ENCODE peak calls at places on chromosomes 5 and 9, in nine cellular contexts. One of them, this sample, is unnamed.
A peak's percentile ranks its signal among the peaks of the same experiment; 100 is the strongest.

GRCh38 chr9:34714007-34714406 is 4.1 kb upstream of the CCL21 start:
- DNase-seq in substantia nigra: no peak
- DNase-seq in AG10803: no peak
- DNase-seq in mesendoderm: no peak
- DNase-seq in amniotic stem cell: no peak
- DNase-seq in stomach: peak; percentile 38
- DNase-seq in PC-9: no peak
- DNase-seq in stimulated activated CD4-positive, alpha-beta T cell treated with anti-CD3 and anti-CD28 coated beads, Interleukin-4, amount 100 ng/mL, for 1 hour: no peak
- DNase-seq in activated CD8-positive, alpha-beta memory T cell treated with anti-CD3 and anti-CD28 coated beads for 4 hours: no peak
- DNase-seq in this sample: no peak

GRCh38 chr5:147558826-147559225 is 49.0 kb upstream of the DPYSL3 start:
- DNase-seq in PC-9: no peak
- DNase-seq in stimulated activated CD4-positive, alpha-beta T cell treated with anti-CD3 and anti-CD28 coated beads, Interleukin-4, amount 100 ng/mL, for 1 hour: no peak
- DNase-seq in activated CD8-positive, alpha-beta memory T cell treated with anti-CD3 and anti-CD28 coated beads for 4 hours: no peak
- DNase-seq in mesendoderm: peak; percentile 72
- DNase-seq in AG10803: peak; percentile 82
- DNase-seq in amniotic stem cell: no peak
- DNase-seq in stomach: no peak
- DNase-seq in substantia nigra: no peak
- DNase-seq in this sample: peak; percentile 67

GRCh38 chr9:73536403-73536802 is 384.7 kb downstream of the ANXA1 start:
- DNase-seq in amniotic stem cell: no peak
- DNase-seq in AG10803: no peak
- DNase-seq in PC-9: no peak
- DNase-seq in activated CD8-positive, alpha-beta memory T cell treated with anti-CD3 and anti-CD28 coated beads for 4 hours: no peak
- DNase-seq in mesendoderm: peak; percentile 13
- DNase-seq in stimulated activated CD4-positive, alpha-beta T cell treated with anti-CD3 and anti-CD28 coated beads, Interleukin-4, amount 100 ng/mL, for 1 hour: no peak
- DNase-seq in substantia nigra: no peak
- DNase-seq in stomach: no peak
- DNase-seq in this sample: no peak

GRCh38 chr5:175709276-175709781 is 51.5 kb downstream of the HRH2 start:
- DNase-seq in stimulated activated CD4-positive, alpha-beta T cell treated with anti-CD3 and anti-CD28 coated beads, Interleukin-4, amount 100 ng/mL, for 1 hour: no peak
- DNase-seq in activated CD8-positive, alpha-beta memory T cell treated with anti-CD3 and anti-CD28 coated beads for 4 hours: no peak
- DNase-seq in amniotic stem cell: no peak
- DNase-seq in substantia nigra: no peak
- DNase-seq in AG10803: no peak
- DNase-seq in PC-9: no peak
- DNase-seq in stomach: peak; percentile 24
- DNase-seq in mesendoderm: no peak
- DNase-seq in this sample: no peak

GRCh38 chr5:159850192-159850573 is 66.1 kb upstream of the ADRA1B start:
- DNase-seq in stomach: no peak
- DNase-seq in AG10803: peak; percentile 79
- DNase-seq in stimulated activated CD4-positive, alpha-beta T cell treated with anti-CD3 and anti-CD28 coated beads, Interleukin-4, amount 100 ng/mL, for 1 hour: no peak
- DNase-seq in PC-9: peak; percentile 95
- DNase-seq in amniotic stem cell: no peak
- DNase-seq in mesendoderm: no peak
- DNase-seq in activated CD8-positive, alpha-beta memory T cell treated with anti-CD3 and anti-CD28 coated beads for 4 hours: no peak
- DNase-seq in substantia nigra: no peak
- DNase-seq in this sample: no peak

GRCh38 chr9:27349681-27350080 is 52.7 kb upstream of the EQTN start:
- DNase-seq in AG10803: no peak
- DNase-seq in stimulated activated CD4-positive, alpha-beta T cell treated with anti-CD3 and anti-CD28 coated beads, Interleukin-4, amount 100 ng/mL, for 1 hour: no peak
- DNase-seq in stomach: no peak
- DNase-seq in PC-9: no peak
- DNase-seq in activated CD8-positive, alpha-beta memory T cell treated with anti-CD3 and anti-CD28 coated beads for 4 hours: no peak
- DNase-seq in mesendoderm: no peak
- DNase-seq in amniotic stem cell: no peak
- DNase-seq in substantia nigra: no peak
- DNase-seq in this sample: no peak

GRCh38 chr5:66877843-66878242 is 281.6 kb downstream of the MAST4 start:
- DNase-seq in stomach: no peak
- DNase-seq in substantia nigra: no peak
- DNase-seq in activated CD8-positive, alpha-beta memory T cell treated with anti-CD3 and anti-CD28 coated beads for 4 hours: no peak
- DNase-seq in mesendoderm: no peak
- DNase-seq in AG10803: no peak
- DNase-seq in stimulated activated CD4-positive, alpha-beta T cell treated with anti-CD3 and anti-CD28 coated beads, Interleukin-4, amount 100 ng/mL, for 1 hour: no peak
- DNase-seq in amniotic stem cell: no peak
- DNase-seq in PC-9: peak; percentile 69
- DNase-seq in this sample: no peak

GRCh38 chr9:114284316-114285060 is 38.4 kb upstream of the ORM1 start:
- DNase-seq in stimulated activated CD4-positive, alpha-beta T cell treated with anti-CD3 and anti-CD28 coated beads, Interleukin-4, amount 100 ng/mL, for 1 hour: no peak
- DNase-seq in substantia nigra: no peak
- DNase-seq in stomach: no peak
- DNase-seq in activated CD8-positive, alpha-beta memory T cell treated with anti-CD3 and anti-CD28 coated beads for 4 hours: no peak
- DNase-seq in mesendoderm: no peak
- DNase-seq in AG10803: no peak
- DNase-seq in amniotic stem cell: no peak
- DNase-seq in PC-9: no peak
- DNase-seq in this sample: no peak

GRCh38 chr9:83959061-83959460 is 21.0 kb downstream of the HNRNPK start:
- DNase-seq in substantia nigra: no peak
- DNase-seq in AG10803: peak; percentile 90
- DNase-seq in stomach: no peak
- DNase-seq in stimulated activated CD4-positive, alpha-beta T cell treated with anti-CD3 and anti-CD28 coated beads, Interleukin-4, amount 100 ng/mL, for 1 hour: no peak
- DNase-seq in activated CD8-positive, alpha-beta memory T cell treated with anti-CD3 and anti-CD28 coated beads for 4 hours: no peak
- DNase-seq in PC-9: peak; percentile 69
- DNase-seq in amniotic stem cell: peak; percentile 59
- DNase-seq in mesendoderm: no peak
- DNase-seq in this sample: no peak

GRCh38 chr5:129003232-129003631 is 37.9 kb downstream of the SLC27A6 start:
- DNase-seq in stomach: no peak
- DNase-seq in PC-9: no peak
- DNase-seq in mesendoderm: peak; percentile 51
- DNase-seq in amniotic stem cell: no peak
- DNase-seq in AG10803: no peak
- DNase-seq in stimulated activated CD4-positive, alpha-beta T cell treated with anti-CD3 and anti-CD28 coated beads, Interleukin-4, amount 100 ng/mL, for 1 hour: no peak
- DNase-seq in activated CD8-positive, alpha-beta memory T cell treated with anti-CD3 and anti-CD28 coated beads for 4 hours: no peak
- DNase-seq in substantia nigra: no peak
- DNase-seq in this sample: no peak

GRCh38 chr5:159097461-159098284 is 2.0 kb downstream of the EBF1 start:
- DNase-seq in stimulated activated CD4-positive, alpha-beta T cell treated with anti-CD3 and anti-CD28 coated beads, Interleukin-4, amount 100 ng/mL, for 1 hour: no peak
- DNase-seq in activated CD8-positive, alpha-beta memory T cell treated with anti-CD3 and anti-CD28 coated beads for 4 hours: no peak
- DNase-seq in stomach: no peak
- DNase-seq in substantia nigra: no peak
- DNase-seq in mesendoderm: peak; percentile 29
- DNase-seq in PC-9: no peak
- DNase-seq in amniotic stem cell: no peak
- DNase-seq in AG10803: peak; percentile 73
- DNase-seq in this sample: no peak

GRCh38 chr5:170254056-170254455 is 21.3 kb downstream of the C5orf58 start:
- DNase-seq in stomach: no peak
- DNase-seq in substantia nigra: no peak
- DNase-seq in amniotic stem cell: no peak
- DNase-seq in stimulated activated CD4-positive, alpha-beta T cell treated with anti-CD3 and anti-CD28 coated beads, Interleukin-4, amount 100 ng/mL, for 1 hour: peak; percentile 53
- DNase-seq in AG10803: no peak
- DNase-seq in mesendoderm: peak; percentile 73
- DNase-seq in PC-9: peak; percentile 99
- DNase-seq in activated CD8-positive, alpha-beta memory T cell treated with anti-CD3 and anti-CD28 coated beads for 4 hours: peak; percentile 67
- DNase-seq in this sample: no peak

GRCh38 chr9:94057918-94058317 is 26.3 kb upstream of the PTPDC1 start:
- DNase-seq in PC-9: no peak
- DNase-seq in substantia nigra: no peak
- DNase-seq in stomach: no peak
- DNase-seq in stimulated activated CD4-positive, alpha-beta T cell treated with anti-CD3 and anti-CD28 coated beads, Interleukin-4, amount 100 ng/mL, for 1 hour: no peak
- DNase-seq in mesendoderm: no peak
- DNase-seq in AG10803: no peak
- DNase-seq in activated CD8-positive, alpha-beta memory T cell treated with anti-CD3 and anti-CD28 coated beads for 4 hours: no peak
- DNase-seq in amniotic stem cell: no peak
- DNase-seq in this sample: no peak

GRCh38 chr5:74067748-74068541 is 441.9 kb downstream of the ARHGEF28 start:
- DNase-seq in stimulated activated CD4-positive, alpha-beta T cell treated with anti-CD3 and anti-CD28 coated beads, Interleukin-4, amount 100 ng/mL, for 1 hour: no peak
- DNase-seq in substantia nigra: no peak
- DNase-seq in PC-9: peak; percentile 77
- DNase-seq in AG10803: peak; percentile 23
- DNase-seq in mesendoderm: no peak
- DNase-seq in stomach: no peak
- DNase-seq in activated CD8-positive, alpha-beta memory T cell treated with anti-CD3 and anti-CD28 coated beads for 4 hours: no peak
- DNase-seq in amniotic stem cell: no peak
- DNase-seq in this sample: no peak

GRCh38 chr5:163498886-163499285 is 6.5 kb upstream of the MAT2B start:
- DNase-seq in activated CD8-positive, alpha-beta memory T cell treated with anti-CD3 and anti-CD28 coated beads for 4 hours: no peak
- DNase-seq in amniotic stem cell: peak; percentile 33
- DNase-seq in AG10803: no peak
- DNase-seq in mesendoderm: no peak
- DNase-seq in stimulated activated CD4-positive, alpha-beta T cell treated with anti-CD3 and anti-CD28 coated beads, Interleukin-4, amount 100 ng/mL, for 1 hour: no peak
- DNase-seq in stomach: no peak
- DNase-seq in substantia nigra: no peak
- DNase-seq in PC-9: no peak
- DNase-seq in this sample: no peak

GRCh38 chr5:119343766-119344165 is 12.1 kb upstream of the TNFAIP8 start:
- DNase-seq in stimulated activated CD4-positive, alpha-beta T cell treated with anti-CD3 and anti-CD28 coated beads, Interleukin-4, amount 100 ng/mL, for 1 hour: peak; percentile 60
- DNase-seq in amniotic stem cell: no peak
- DNase-seq in mesendoderm: no peak
- DNase-seq in substantia nigra: no peak
- DNase-seq in stomach: no peak
- DNase-seq in activated CD8-positive, alpha-beta memory T cell treated with anti-CD3 and anti-CD28 coated beads for 4 hours: peak; percentile 49
- DNase-seq in AG10803: no peak
- DNase-seq in PC-9: no peak
- DNase-seq in this sample: no peak

GRCh38 chr9:123426406-123426805 is 70.4 kb downstream of the CRB2 start:
- DNase-seq in amniotic stem cell: no peak
- DNase-seq in mesendoderm: no peak
- DNase-seq in PC-9: no peak
- DNase-seq in stimulated activated CD4-positive, alpha-beta T cell treated with anti-CD3 and anti-CD28 coated beads, Interleukin-4, amount 100 ng/mL, for 1 hour: no peak
- DNase-seq in AG10803: no peak
- DNase-seq in activated CD8-positive, alpha-beta memory T cell treated with anti-CD3 and anti-CD28 coated beads for 4 hours: no peak
- DNase-seq in stomach: peak; percentile 16
- DNase-seq in substantia nigra: no peak
- DNase-seq in this sample: no peak

GRCh38 chr5:15261279-15261668 is 238.7 kb upstream of the FBXL7 start:
- DNase-seq in stimulated activated CD4-positive, alpha-beta T cell treated with anti-CD3 and anti-CD28 coated beads, Interleukin-4, amount 100 ng/mL, for 1 hour: no peak
- DNase-seq in AG10803: no peak
- DNase-seq in stomach: no peak
- DNase-seq in PC-9: no peak
- DNase-seq in mesendoderm: no peak
- DNase-seq in activated CD8-positive, alpha-beta memory T cell treated with anti-CD3 and anti-CD28 coated beads for 4 hours: no peak
- DNase-seq in substantia nigra: no peak
- DNase-seq in amniotic stem cell: no peak
- DNase-seq in this sample: no peak

GRCh38 chr5:98768160-98769005 is 5.1 kb upstream of the RGMB start:
- DNase-seq in stimulated activated CD4-positive, alpha-beta T cell treated with anti-CD3 and anti-CD28 coated beads, Interleukin-4, amount 100 ng/mL, for 1 hour: peak; percentile 8
- DNase-seq in PC-9: no peak
- DNase-seq in activated CD8-positive, alpha-beta memory T cell treated with anti-CD3 and anti-CD28 coated beads for 4 hours: no peak
- DNase-seq in AG10803: peak; percentile 69
- DNase-seq in substantia nigra: peak; percentile 54
- DNase-seq in amniotic stem cell: peak; percentile 49
- DNase-seq in stomach: peak; percentile 37
- DNase-seq in mesendoderm: peak; percentile 97
- DNase-seq in this sample: peak; percentile 43

GRCh38 chr9:134602547-134603362 is 38.8 kb upstream of the COL5A1 start:
- DNase-seq in stimulated activated CD4-positive, alpha-beta T cell treated with anti-CD3 and anti-CD28 coated beads, Interleukin-4, amount 100 ng/mL, for 1 hour: no peak
- DNase-seq in substantia nigra: no peak
- DNase-seq in activated CD8-positive, alpha-beta memory T cell treated with anti-CD3 and anti-CD28 coated beads for 4 hours: no peak
- DNase-seq in amniotic stem cell: peak; percentile 97
- DNase-seq in stomach: no peak
- DNase-seq in PC-9: peak; percentile 83
- DNase-seq in mesendoderm: peak; percentile 99
- DNase-seq in AG10803: peak; percentile 98
- DNase-seq in this sample: no peak

GRCh38 chr9:135215571-135216161 is 128.2 kb downstream of the OLFM1 start:
- DNase-seq in stomach: peak; percentile 90
- DNase-seq in AG10803: no peak
- DNase-seq in substantia nigra: no peak
- DNase-seq in amniotic stem cell: no peak
- DNase-seq in activated CD8-positive, alpha-beta memory T cell treated with anti-CD3 and anti-CD28 coated beads for 4 hours: no peak
- DNase-seq in PC-9: no peak
- DNase-seq in stimulated activated CD4-positive, alpha-beta T cell treated with anti-CD3 and anti-CD28 coated beads, Interleukin-4, amount 100 ng/mL, for 1 hour: no peak
- DNase-seq in mesendoderm: no peak
- DNase-seq in this sample: no peak

GRCh38 chr5:138975098-138975847 is 100.1 kb upstream of the LRRTM2 start:
- DNase-seq in PC-9: no peak
- DNase-seq in stimulated activated CD4-positive, alpha-beta T cell treated with anti-CD3 and anti-CD28 coated beads, Interleukin-4, amount 100 ng/mL, for 1 hour: no peak
- DNase-seq in amniotic stem cell: no peak
- DNase-seq in stomach: no peak
- DNase-seq in activated CD8-positive, alpha-beta memory T cell treated with anti-CD3 and anti-CD28 coated beads for 4 hours: no peak
- DNase-seq in AG10803: peak; percentile 84
- DNase-seq in substantia nigra: peak; percentile 49
- DNase-seq in mesendoderm: no peak
- DNase-seq in this sample: no peak

GRCh38 chr5:76602094-76602726 is 21.0 kb downstream of the F2RL2 start:
- DNase-seq in mesendoderm: no peak
- DNase-seq in substantia nigra: no peak
- DNase-seq in stomach: no peak
- DNase-seq in AG10803: no peak
- DNase-seq in amniotic stem cell: no peak
- DNase-seq in PC-9: no peak
- DNase-seq in stimulated activated CD4-positive, alpha-beta T cell treated with anti-CD3 and anti-CD28 coated beads, Interleukin-4, amount 100 ng/mL, for 1 hour: no peak
- DNase-seq in activated CD8-positive, alpha-beta memory T cell treated with anti-CD3 and anti-CD28 coated beads for 4 hours: no peak
- DNase-seq in this sample: no peak

This sample was measured in NCI-H774.